ENCODE peak calls at places on chromosomes 7 and 10, in seven cellular contexts. W is kidney; X is HCT116; N is uterus; T is fibroblast of lung; G is CD4-positive, CD25-positive, alpha-beta regulatory T cell; J is breast epithelium. O is an unnamed sample.
A peak's percentile ranks its signal among the peaks of the same experiment; 100 is the strongest.

GRCh38 chr10:1301138-1301537 is 245.0 kb downstream of the WDR37 start:
- DNase-seq in N (no peak), T (no peak), X (peak; percentile 8), J (no peak), W (no peak), G (no peak), O (no peak)

GRCh38 chr10:64465653-64466052 is 944.5 kb downstream of the REEP3 start:
- DNase-seq in T (no peak), G (no peak), W (no peak), N (no peak), X (no peak), J (no peak), O (no peak)

GRCh38 chr7:127995157-127995865 is 35.9 kb downstream of the LRRC4 start:
- DNase-seq in J (no peak), T (peak; percentile 84), N (no peak), G (no peak), X (no peak), W (no peak), O (no peak)

GRCh38 chr10:77428776-77429395 is 208.7 kb downstream of the KCNMA1 start:
- DNase-seq in X (peak; percentile 24), W (no peak), T (peak; percentile 75), J (no peak), G (no peak), N (peak; percentile 76), O (no peak)

GRCh38 chr10:3749597-3750351 is 35.2 kb downstream of the KLF6 start:
- DNase-seq in J (no peak), X (no peak), T (peak; percentile 99), N (peak; percentile 80), G (no peak), W (no peak), O (no peak)

GRCh38 chr10:47333532-47333931 is 11.3 kb downstream of the GDF2 start:
- DNase-seq in T (no peak), G (no peak), W (peak; percentile 14), N (no peak), J (no peak), X (no peak), O (no peak)

GRCh38 chr7:55912748-55913158 is 25.5 kb downstream of the ZNF713 start:
- DNase-seq in T (no peak), N (no peak), J (no peak), X (no peak), W (no peak), G (no peak), O (no peak)

GRCh38 chr10:100506596-100507356 is 12.9 kb downstream of the SEC31B start:
- DNase-seq in W (no peak), T (no peak), J (no peak), G (no peak), X (no peak), N (no peak), O (no peak)

GRCh38 chr10:17213646-17214349 is 12.3 kb upstream of the TRDMT1 start:
- DNase-seq in J (no peak), W (no peak), T (peak; percentile 70), G (no peak), X (no peak), N (no peak), O (no peak)

GRCh38 chr10:99593312-99593711 is 26.9 kb downstream of the SLC25A28 start:
- DNase-seq in W (no peak), T (no peak), J (no peak), G (no peak), X (no peak), N (no peak), O (no peak)

GRCh38 chr10:100827819-100828743 is 82.7 kb downstream of the PAX2 start:
- DNase-seq in G (peak; percentile 8), J (peak; percentile 57), N (no peak), W (no peak), T (no peak), X (no peak), O (no peak)

GRCh38 chr10:33236916-33237315 is 97.6 kb downstream of the NRP1 start:
- DNase-seq in X (no peak), T (no peak), J (no peak), G (no peak), W (no peak), N (no peak), O (no peak)
- H3K4me1 ChIP-seq in X (peaks cover 22% of the 10 kb centered on the region), T (peaks cover 24% of the 10 kb centered on the region), J (no peaks in the 10 kb centered on the region), G (no peaks in the 10 kb centered on the region), W (peaks cover 9% of the 10 kb centered on the region), N (peaks cover 24% of the 10 kb centered on the region), O (peaks cover 23% of the 10 kb centered on the region)

DNA sequence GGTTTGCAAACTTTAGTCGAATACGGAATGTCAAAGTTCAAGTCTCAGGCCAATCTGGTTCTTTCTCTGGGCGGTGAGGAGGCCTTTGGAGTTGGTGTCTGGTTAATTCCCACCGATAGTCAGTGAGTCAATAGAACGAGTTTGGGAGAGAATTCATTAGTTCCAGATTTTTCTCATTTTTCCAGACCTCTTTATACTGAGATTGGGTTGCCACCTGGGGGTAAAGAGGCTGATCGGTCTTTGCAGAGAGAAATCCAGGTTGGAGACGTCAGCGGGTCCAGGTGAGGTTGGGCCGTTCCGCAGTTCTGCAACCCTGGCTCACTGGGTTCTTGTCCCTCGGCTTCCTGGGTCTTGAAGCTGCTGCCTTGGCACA is 1.3 kb downstream of the CUX1 start:
- DNase-seq in N (no peak), J (no peak), X (no peak), T (no peak), G (no peak), W (no peak), O (no peak)
- H3K4me3 ChIP-seq in N (peak overlapping the region; percentile 58), J (no peak overlapping the region), X (no peak overlapping the region), T (no peak overlapping the region), G (no peak overlapping the region), W (peak overlapping the region; percentile 33), O (no peak overlapping the region)

GRCh38 chr7:131507592-131508331 is 48.7 kb downstream of the PODXL start:
- DNase-seq in J (peak; percentile 89), G (peak; percentile 75), X (peak; percentile 44), W (peak; percentile 92), T (peak; percentile 61), N (peak; percentile 87), O (no peak)

GRCh38 chr7:131509087-131509486 is 47.3 kb downstream of the PODXL start:
- DNase-seq in W (no peak), T (no peak), N (no peak), G (no peak), J (no peak), X (no peak), O (no peak)

GRCh38 chr7:131504157-131504899 is 52.1 kb downstream of the PODXL start:
- DNase-seq in T (no peak), J (no peak), G (no peak), W (no peak), X (no peak), N (no peak), O (no peak)

GRCh38 chr7:131505636-131506557 is 50.5 kb downstream of the PODXL start:
- DNase-seq in J (no peak), W (no peak), X (no peak), G (no peak), N (no peak), T (no peak), O (no peak)

GRCh38 chr7:131506597-131506996 is 49.8 kb downstream of the PODXL start:
- DNase-seq in X (no peak), N (no peak), W (peak; percentile 60), T (no peak), G (no peak), J (no peak), O (no peak)
- H3K4me1 ChIP-seq in X (peaks cover 5% of the 10 kb centered on the region), N (no peaks in the 10 kb centered on the region), W (peaks cover 23% of the 10 kb centered on the region), T (peaks cover 11% of the 10 kb centered on the region), G (peaks cover 13% of the 10 kb centered on the region), J (peaks cover 7% of the 10 kb centered on the region), O (no peaks in the 10 kb centered on the region)

GRCh38 chr10:45374451-45375052 is 536 bp downstream of the ALOX5 start:
- DNase-seq in X (no peak), G (no peak), W (peak; percentile 78), J (no peak), T (no peak), N (no peak), O (no peak)
- H3K4me3 ChIP-seq in X (peak overlapping the region; percentile 43), G (no peak overlapping the region), W (no peak overlapping the region), J (peak overlapping the region; percentile 49), T (no peak overlapping the region), N (peak overlapping the region; percentile 22), O (peak overlapping the region; percentile 20)

GRCh38 chr7:132436121-132436520 is 140.1 kb downstream of the PLXNA4 start:
- DNase-seq in X (no peak), N (no peak), G (no peak), J (no peak), W (no peak), T (no peak), O (no peak)

GRCh38 chr7:132437730-132438129 is 138.5 kb downstream of the PLXNA4 start:
- DNase-seq in J (no peak), T (no peak), W (no peak), X (no peak), N (no peak), G (no peak), O (no peak)

GRCh38 chr7:132433286-132433685 is 143.0 kb downstream of the PLXNA4 start:
- DNase-seq in T (no peak), X (no peak), G (no peak), J (no peak), N (no peak), W (no peak), O (no peak)

GRCh38 chr7:132434041-132434440 is 142.2 kb downstream of the PLXNA4 start:
- DNase-seq in W (no peak), X (no peak), N (no peak), T (no peak), J (no peak), G (no peak), O (no peak)

DNA sequence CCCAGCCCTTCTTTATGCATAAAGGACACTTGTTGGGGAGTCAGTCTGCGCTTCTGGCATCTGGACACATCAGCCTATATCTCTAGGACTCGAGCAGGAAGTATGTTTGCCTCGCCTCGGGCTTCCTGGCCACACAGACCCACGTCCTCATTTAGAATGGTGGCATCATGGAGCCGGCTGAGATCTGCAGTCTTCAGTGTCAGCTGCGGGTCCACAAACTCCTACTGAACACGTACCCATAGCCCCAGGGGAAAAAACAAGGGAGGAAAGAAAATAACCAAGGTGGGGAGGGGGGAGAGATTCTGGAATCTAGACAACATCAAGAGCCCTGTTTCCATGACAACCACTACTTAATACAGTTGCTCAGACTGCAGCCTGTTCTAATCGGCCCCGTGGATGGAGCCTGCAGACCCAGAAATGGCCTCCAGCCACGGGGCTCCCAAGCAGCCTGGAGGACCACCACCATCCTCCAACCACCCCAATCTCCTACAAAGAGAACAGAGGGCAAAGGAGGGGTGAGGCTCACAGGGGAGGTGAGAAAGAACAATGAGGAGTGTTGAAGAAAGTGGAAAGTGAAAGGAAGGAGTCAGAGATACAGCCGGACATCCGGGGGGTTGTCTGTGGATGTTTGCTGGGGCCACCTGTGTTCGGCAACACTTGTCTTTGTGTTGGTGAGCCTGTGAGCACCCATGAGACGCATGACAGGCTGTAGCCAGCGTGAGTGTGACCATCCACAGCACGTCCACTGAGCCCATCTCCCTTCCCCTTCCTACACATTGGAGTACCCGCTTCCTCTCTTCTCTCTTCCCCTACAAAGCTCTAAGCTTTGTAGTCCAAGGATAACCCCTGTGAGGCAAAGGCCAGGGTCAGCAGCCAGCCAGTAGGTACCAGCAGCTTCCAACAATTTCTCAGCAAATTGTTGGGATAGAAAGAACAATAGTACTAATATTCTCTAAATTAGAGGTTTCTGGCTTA is 141.0 kb downstream of the PLXNA4 start:
- DNase-seq in G (no peak), J (no peak), W (no peak), T (no peak), N (no peak), X (no peak), O (no peak)
- H3K4me1 ChIP-seq in G (no peaks in the 10 kb centered on the region), J (no peaks in the 10 kb centered on the region), W (no peaks in the 10 kb centered on the region), T (peaks cover 10% of the 10 kb centered on the region), N (no peaks in the 10 kb centered on the region), X (peaks cover 5% of the 10 kb centered on the region), O (peaks cover 10% of the 10 kb centered on the region)